ENCODE peak calls at places on chromosomes 4 and X, in four cellular contexts. One of them, this sample, is unnamed. For H3K4me1, the result is how much of the 10 kb centered on the place peaks cover.

GRCh38 chrX:28719620-28720019 is 132.4 kb downstream of the IL1RAPL1 start:
- DNase-seq in pancreas: no peak
- DNase-seq in upper lobe of right lung: no peak
- DNase-seq in lung: no peak
- DNase-seq in this sample: no peak

GRCh38 chr4:140186651-140187315 is 32.8 kb upstream of the MAML3 start:
- DNase-seq in upper lobe of right lung: no peak
- DNase-seq in pancreas: no peak
- DNase-seq in lung: no peak
- DNase-seq in this sample: peak

GRCh38 chr4:143511906-143512305 is 1.6 kb upstream of the SMARCA5 start:
- DNase-seq in lung: no peak
- DNase-seq in pancreas: no peak
- DNase-seq in upper lobe of right lung: no peak
- DNase-seq in this sample: no peak

GRCh38 chr4:4875147-4875546 is 15.7 kb downstream of the MSX1 start:
- DNase-seq in upper lobe of right lung: no peak
- DNase-seq in lung: no peak
- DNase-seq in pancreas: no peak
- DNase-seq in this sample: no peak

GRCh38 chrX:68433155-68433980 is at the start of gene OPHN1:
- DNase-seq in pancreas: peak
- DNase-seq in upper lobe of right lung: peak
- DNase-seq in lung: peak
- DNase-seq in this sample: peak

GRCh38 chr4:11878241-11878640 is 449.5 kb upstream of the HS3ST1 start:
- DNase-seq in lung: no peak
- DNase-seq in pancreas: no peak
- DNase-seq in upper lobe of right lung: no peak
- DNase-seq in this sample: no peak

GRCh38 chr4:110586137-110586850 is 36.6 kb downstream of the PITX2 start:
- DNase-seq in pancreas: no peak
- DNase-seq in lung: no peak
- DNase-seq in upper lobe of right lung: no peak
- DNase-seq in this sample: no peak

GRCh38 chr4:56990109-56990508 is 11.4 kb downstream of the POLR2B start:
- DNase-seq in lung: no peak
- DNase-seq in upper lobe of right lung: no peak
- DNase-seq in pancreas: no peak
- DNase-seq in this sample: no peak

GRCh38 chrX:46549914-46550313 is 4.7 kb upstream of the ZNF674 start:
- DNase-seq in lung: no peak
- DNase-seq in pancreas: no peak
- DNase-seq in upper lobe of right lung: no peak
- DNase-seq in this sample: no peak

GRCh38 chr4:38982356-38983095 is 49.7 kb downstream of the TMEM156 start:
- DNase-seq in upper lobe of right lung: no peak
- DNase-seq in lung: no peak
- DNase-seq in pancreas: no peak
- DNase-seq in this sample: no peak

GRCh38 chrX:11725631-11726442 is 32.2 kb upstream of the MSL3 start:
- DNase-seq in pancreas: no peak
- DNase-seq in lung: no peak
- DNase-seq in upper lobe of right lung: no peak
- DNase-seq in this sample: no peak

GRCh38 chr4:127400736-127401346 is 231.9 kb upstream of the INTU start:
- DNase-seq in pancreas: no peak
- DNase-seq in upper lobe of right lung: no peak
- DNase-seq in lung: peak
- DNase-seq in this sample: no peak

GRCh38 chr4:37754410-37755185 is 68.4 kb upstream of the RELL1 start:
- DNase-seq in lung: no peak
- DNase-seq in pancreas: no peak
- DNase-seq in upper lobe of right lung: no peak
- DNase-seq in this sample: no peak

GRCh38 chr4:38664704-38665401 is 854 bp downstream of the KLF3 start:
- DNase-seq in lung: peak
- DNase-seq in upper lobe of right lung: peak
- DNase-seq in pancreas: peak
- DNase-seq in this sample: peak

GRCh38 chrX:41086627-41086932 is 1.3 kb downstream of the USP9X start:
- DNase-seq in pancreas: no peak
- DNase-seq in upper lobe of right lung: peak
- DNase-seq in lung: no peak
- DNase-seq in this sample: no peak

GRCh38 chr4:187865914-187866313 is 129.7 kb upstream of the ZFP42 start:
- DNase-seq in lung: no peak
- DNase-seq in pancreas: no peak
- DNase-seq in upper lobe of right lung: no peak
- DNase-seq in this sample: no peak

GRCh38 chrX:40468033-40468979 is 112.5 kb upstream of the ATP6AP2 start:
- DNase-seq in lung: peak
- DNase-seq in upper lobe of right lung: peak
- DNase-seq in pancreas: no peak
- DNase-seq in this sample: no peak

GRCh38 chr4:85747871-85748491 is 273.0 kb downstream of the ARHGAP24 start:
- DNase-seq in pancreas: no peak
- DNase-seq in upper lobe of right lung: no peak
- DNase-seq in lung: peak
- DNase-seq in this sample: no peak

GRCh38 chr4:84678976-84679744 is 96.2 kb downstream of the CDS1 start:
- DNase-seq in pancreas: no peak
- DNase-seq in lung: no peak
- DNase-seq in upper lobe of right lung: no peak
- DNase-seq in this sample: no peak

GRCh38 chrX:21503593-21503992 is 129.4 kb downstream of the CNKSR2 start:
- DNase-seq in upper lobe of right lung: no peak
- DNase-seq in lung: no peak
- DNase-seq in pancreas: no peak
- DNase-seq in this sample: no peak

GRCh38 chr4:15778191-15778741 is at the start of gene CD38:
- DNase-seq in lung: peak
- DNase-seq in pancreas: no peak
- DNase-seq in upper lobe of right lung: peak
- DNase-seq in this sample: peak

GRCh38 chr4:139509727-139510410 is 46.1 kb downstream of the SETD7 start:
- DNase-seq in upper lobe of right lung: no peak
- DNase-seq in lung: no peak
- DNase-seq in pancreas: no peak
- DNase-seq in this sample: no peak

GRCh38 chrX:82591421-82591820 is 916.7 kb upstream of the POU3F4 start:
- DNase-seq in lung: no peak
- DNase-seq in upper lobe of right lung: no peak
- DNase-seq in pancreas: no peak
- DNase-seq in this sample: no peak

GRCh38 chr4:30912098-30912719 is 192.0 kb downstream of the PCDH7 start:
- DNase-seq in upper lobe of right lung: no peak
- DNase-seq in lung: no peak
- DNase-seq in pancreas: no peak
- DNase-seq in this sample: no peak

GRCh38 chr4:30919458-30919857 is 199.3 kb downstream of the PCDH7 start:
- DNase-seq in lung: no peak
- DNase-seq in upper lobe of right lung: no peak
- DNase-seq in pancreas: no peak
- DNase-seq in this sample: no peak

GRCh38 chr4:30920043-30920442 is 199.9 kb downstream of the PCDH7 start:
- DNase-seq in lung: no peak
- DNase-seq in upper lobe of right lung: no peak
- DNase-seq in pancreas: no peak
- DNase-seq in this sample: no peak

GRCh38 chr4:30917946-30918345 is 197.8 kb downstream of the PCDH7 start:
- DNase-seq in lung: no peak
- DNase-seq in upper lobe of right lung: no peak
- DNase-seq in pancreas: no peak
- DNase-seq in this sample: no peak

DNA sequence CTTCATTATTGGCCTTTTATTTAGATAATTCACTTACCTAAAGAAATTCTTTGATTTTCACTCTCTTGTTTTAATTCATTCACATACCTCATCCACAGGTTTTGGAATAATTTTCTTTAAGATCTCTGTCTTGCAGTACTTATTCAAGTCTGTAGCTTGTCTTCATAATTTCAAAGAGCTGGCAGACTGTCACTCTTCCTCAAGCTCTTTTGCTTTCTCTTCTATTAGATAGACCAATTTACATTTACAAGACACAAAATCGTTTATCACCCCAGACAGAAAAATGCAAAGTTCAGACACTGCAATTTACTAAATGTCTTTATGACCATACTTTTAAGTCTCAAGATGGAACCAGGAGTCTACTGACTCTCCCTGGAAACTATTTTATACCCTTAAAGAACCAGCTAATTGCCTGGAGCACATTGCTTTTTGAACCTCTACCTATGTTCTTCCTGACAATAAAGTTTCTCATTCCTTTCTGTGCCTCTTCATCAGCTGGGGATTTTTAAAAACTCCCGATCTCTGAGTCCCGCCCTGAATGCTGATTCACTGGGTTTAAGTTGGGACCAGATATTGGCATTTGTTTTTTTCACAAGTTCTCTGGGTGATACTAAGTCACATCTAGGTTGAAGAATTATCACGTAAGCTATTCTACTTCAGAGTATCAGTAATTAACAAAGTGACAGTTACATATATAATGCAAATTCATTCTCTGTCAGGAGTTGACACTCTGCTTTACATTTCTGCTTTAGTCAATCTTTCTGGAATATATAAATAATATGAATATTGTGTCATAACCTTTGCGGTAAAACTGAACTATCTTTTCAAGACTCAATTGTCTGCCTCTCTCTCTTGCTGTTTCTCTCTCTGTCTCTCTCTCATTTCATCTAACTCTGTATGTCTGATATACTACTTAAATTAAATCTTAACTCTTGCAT is 196.4 kb downstream of the PCDH7 start:
- DNase-seq in upper lobe of right lung: no peak
- DNase-seq in pancreas: no peak
- DNase-seq in lung: no peak
- DNase-seq in this sample: no peak
- H3K4me1 ChIP-seq in upper lobe of right lung: under half
- H3K4me1 ChIP-seq in pancreas: under half
- H3K4me1 ChIP-seq in lung: under half
- H3K4me1 ChIP-seq in this sample: under half

DNA sequence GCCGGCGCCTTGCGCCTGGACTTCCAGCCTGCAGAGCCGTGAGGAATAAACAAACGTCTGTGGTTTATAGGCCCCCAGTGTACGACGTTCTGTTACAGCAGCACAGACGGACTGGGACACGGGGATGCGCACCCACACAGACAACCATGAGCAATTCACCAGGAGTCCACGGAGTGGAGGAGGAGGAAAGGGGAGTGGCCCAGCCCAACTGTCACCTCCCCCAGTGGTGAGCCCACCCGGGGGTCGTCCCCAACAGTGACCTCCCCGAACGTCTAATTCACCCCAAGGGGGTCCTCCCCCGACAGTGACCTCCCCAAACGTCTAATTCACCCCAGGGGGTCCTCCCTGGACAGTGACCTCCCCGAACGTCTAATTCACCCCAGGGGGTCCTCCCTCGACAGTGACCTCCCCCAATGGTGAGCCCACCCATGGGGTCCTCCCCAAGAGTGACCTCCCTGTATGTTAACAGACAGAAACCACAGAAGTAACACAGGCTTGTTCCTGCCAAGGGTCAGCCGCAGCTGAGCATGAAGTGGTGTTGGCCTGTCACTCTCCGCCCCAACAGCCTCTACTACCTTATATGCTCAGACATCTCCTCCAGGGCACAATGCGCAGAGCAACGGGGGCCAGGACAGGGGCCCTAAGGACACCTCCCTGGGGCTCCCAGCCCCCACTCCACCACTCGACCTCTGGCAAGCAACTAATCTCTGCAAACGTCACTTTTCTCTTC is 6.2 kb downstream of the GAK start:
- DNase-seq in pancreas: peak
- DNase-seq in upper lobe of right lung: peak
- DNase-seq in lung: no peak
- DNase-seq in this sample: peak
- H3K4me1 ChIP-seq in pancreas: under half
- H3K4me1 ChIP-seq in upper lobe of right lung: under half
- H3K4me1 ChIP-seq in lung: under half
- H3K4me1 ChIP-seq in this sample: under half

GRCh38 chr4:142352682-142353081 is 493.4 kb downstream of the INPP4B start:
- DNase-seq in upper lobe of right lung: no peak
- DNase-seq in pancreas: no peak
- DNase-seq in lung: no peak
- DNase-seq in this sample: no peak

GRCh38 chr4:142353149-142353738 is 492.9 kb downstream of the INPP4B start:
- DNase-seq in upper lobe of right lung: no peak
- DNase-seq in pancreas: no peak
- DNase-seq in lung: no peak
- DNase-seq in this sample: no peak

GRCh38 chr4:142354041-142354440 is 492.1 kb downstream of the INPP4B start:
- DNase-seq in pancreas: no peak
- DNase-seq in lung: no peak
- DNase-seq in upper lobe of right lung: no peak
- DNase-seq in this sample: no peak

GRCh38 chr4:142350886-142351285 is 495.2 kb downstream of the INPP4B start:
- DNase-seq in lung: no peak
- DNase-seq in pancreas: no peak
- DNase-seq in upper lobe of right lung: no peak
- DNase-seq in this sample: no peak

DNA sequence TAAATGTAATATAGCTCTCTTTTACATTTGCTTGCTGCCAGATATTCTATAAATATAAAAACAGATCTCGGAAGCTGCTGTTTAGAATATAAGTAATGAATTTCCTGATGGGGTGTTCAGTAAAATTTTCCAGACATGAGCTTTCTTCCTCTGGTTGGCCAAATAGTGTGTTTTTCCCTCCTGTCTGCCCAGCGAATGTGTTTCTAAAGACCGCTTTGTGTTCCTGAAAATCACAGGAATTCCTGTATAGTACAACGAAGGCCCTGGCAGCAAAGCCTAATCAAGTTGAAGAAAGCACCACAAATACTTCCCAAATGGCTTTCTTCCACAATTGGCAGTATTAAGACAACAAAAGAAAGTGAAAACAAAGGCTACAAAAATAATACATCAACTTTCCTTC is 494.1 kb downstream of the INPP4B start:
- DNase-seq in lung: no peak
- DNase-seq in upper lobe of right lung: no peak
- DNase-seq in pancreas: no peak
- DNase-seq in this sample: no peak
- H3K4me1 ChIP-seq in lung: under half
- H3K4me1 ChIP-seq in upper lobe of right lung: under half
- H3K4me1 ChIP-seq in pancreas: under half
- H3K4me1 ChIP-seq in this sample: under half

GRCh38 chr4:131430302-131430701 is 1718.8 kb upstream of the PCDH10 start:
- DNase-seq in lung: no peak
- DNase-seq in upper lobe of right lung: no peak
- DNase-seq in pancreas: no peak
- DNase-seq in this sample: no peak

GRCh38 chr4:131426023-131426758 is 1722.9 kb upstream of the PCDH10 start:
- DNase-seq in lung: no peak
- DNase-seq in pancreas: no peak
- DNase-seq in upper lobe of right lung: no peak
- DNase-seq in this sample: no peak

GRCh38 chr4:131427000-131427399 is 1722.1 kb upstream of the PCDH10 start:
- DNase-seq in upper lobe of right lung: no peak
- DNase-seq in lung: no peak
- DNase-seq in pancreas: no peak
- DNase-seq in this sample: no peak
- H3K4me1 ChIP-seq in upper lobe of right lung: under half
- H3K4me1 ChIP-seq in lung: under half
- H3K4me1 ChIP-seq in pancreas: under half
- H3K4me1 ChIP-seq in this sample: under half